ENCODE peak calls at places on chromosomes 13 and 19, in four cellular contexts. One of them, this sample, is unnamed.

GRCh38 chr19:53772943-53773342 is 51.2 kb downstream of the NLRP12 start:
- DNase-seq in IMR-90: peak
- DNase-seq in A549: peak
- DNase-seq in GM12878: no peak
- DNase-seq in this sample: peak

GRCh38 chr19:35395762-35396199 is 24.9 kb downstream of the GPR42 start:
- DNase-seq in IMR-90: no peak
- DNase-seq in A549: no peak
- DNase-seq in GM12878: no peak
- DNase-seq in this sample: no peak

GRCh38 chr13:76636881-76637280 is 249.3 kb downstream of the KCTD12 start:
- DNase-seq in IMR-90: no peak
- DNase-seq in A549: no peak
- DNase-seq in GM12878: no peak
- DNase-seq in this sample: no peak

GRCh38 chr13:26697069-26697955 is 63.3 kb downstream of the GPR12 start:
- DNase-seq in IMR-90: no peak
- DNase-seq in A549: no peak
- DNase-seq in GM12878: no peak
- DNase-seq in this sample: no peak

GRCh38 chr19:31372245-31372781 is 23.1 kb upstream of the TSHZ3 start:
- DNase-seq in IMR-90: no peak
- DNase-seq in A549: no peak
- DNase-seq in GM12878: no peak
- DNase-seq in this sample: no peak

GRCh38 chr19:56837892-56838679 is 2.4 kb downstream of the PEG3 start:
- DNase-seq in IMR-90: no peak
- DNase-seq in A549: no peak
- DNase-seq in GM12878: no peak
- DNase-seq in this sample: no peak

GRCh38 chr13:33642374-33643065 is 175.4 kb upstream of the RFC3 start:
- DNase-seq in IMR-90: peak
- DNase-seq in A549: peak
- DNase-seq in GM12878: no peak
- DNase-seq in this sample: no peak

GRCh38 chr13:107289540-107289939 is 721.6 kb upstream of the ARGLU1 start:
- DNase-seq in IMR-90: peak
- DNase-seq in A549: no peak
- DNase-seq in GM12878: no peak
- DNase-seq in this sample: no peak

GRCh38 chr13:20121154-20121515 is 39.7 kb downstream of the GJA3 start:
- DNase-seq in IMR-90: no peak
- DNase-seq in A549: no peak
- DNase-seq in GM12878: no peak
- DNase-seq in this sample: no peak

GRCh38 chr13:67197704-67198103 is 32.4 kb downstream of the PCDH9 start:
- DNase-seq in IMR-90: no peak
- DNase-seq in A549: no peak
- DNase-seq in GM12878: no peak
- DNase-seq in this sample: no peak

GRCh38 chr13:24161010-24161775 is 673 bp downstream of the SPATA13 start:
- DNase-seq in IMR-90: no peak
- DNase-seq in A549: no peak
- DNase-seq in GM12878: no peak
- DNase-seq in this sample: no peak

GRCh38 chr19:33391631-33392249 is 18.2 kb downstream of the CEBPG start:
- DNase-seq in IMR-90: no peak
- DNase-seq in A549: no peak
- DNase-seq in GM12878: no peak
- DNase-seq in this sample: no peak

GRCh38 chr13:50587839-50588373 is 255.6 kb downstream of the DLEU7 start:
- DNase-seq in IMR-90: no peak
- DNase-seq in A549: no peak
- DNase-seq in GM12878: no peak
- DNase-seq in this sample: no peak

GRCh38 chr13:22915442-22916082 is 265.2 kb upstream of the SGCG start:
- DNase-seq in IMR-90: peak
- DNase-seq in A549: peak
- DNase-seq in GM12878: no peak
- DNase-seq in this sample: peak

GRCh38 chr13:48647625-48648024 is 6.1 kb upstream of the CYSLTR2 start:
- DNase-seq in IMR-90: no peak
- DNase-seq in A549: no peak
- DNase-seq in GM12878: no peak
- DNase-seq in this sample: no peak

GRCh38 chr13:49210669-49211068 is 9.5 kb upstream of the MLNR start:
- DNase-seq in IMR-90: no peak
- DNase-seq in A549: no peak
- DNase-seq in GM12878: no peak
- DNase-seq in this sample: no peak

GRCh38 chr13:31052478-31052877 is 109.2 kb downstream of the HSPH1 start:
- DNase-seq in IMR-90: no peak
- DNase-seq in A549: no peak
- DNase-seq in GM12878: no peak
- DNase-seq in this sample: no peak

GRCh38 chr13:74555291-74556001 is 421.2 kb upstream of the KLF12 start:
- DNase-seq in IMR-90: no peak
- DNase-seq in A549: no peak
- DNase-seq in GM12878: no peak
- DNase-seq in this sample: no peak
- H3K4me2 ChIP-seq in IMR-90: no peak
- H3K4me2 ChIP-seq in A549: no peak
- H3K4me2 ChIP-seq in GM12878: no peak
- H3K4me2 ChIP-seq in this sample: no peak

GRCh38 chr19:823565-824121 is 1.9 kb upstream of the PLPPR3 start:
- DNase-seq in IMR-90: no peak
- DNase-seq in A549: no peak
- DNase-seq in GM12878: no peak
- DNase-seq in this sample: no peak

GRCh38 chr19:825897-826640 is 1.6 kb upstream of the AZU1 start:
- DNase-seq in IMR-90: no peak
- DNase-seq in A549: no peak
- DNase-seq in GM12878: no peak
- DNase-seq in this sample: no peak

GRCh38 chr19:821228-821975 is at the start of gene PLPPR3:
- DNase-seq in IMR-90: no peak
- DNase-seq in A549: no peak
- DNase-seq in GM12878: no peak
- DNase-seq in this sample: no peak

GRCh38 chr19:824885-825284 is 2.8 kb upstream of the AZU1 start:
- DNase-seq in IMR-90: no peak
- DNase-seq in A549: no peak
- DNase-seq in GM12878: no peak
- DNase-seq in this sample: no peak

DNA sequence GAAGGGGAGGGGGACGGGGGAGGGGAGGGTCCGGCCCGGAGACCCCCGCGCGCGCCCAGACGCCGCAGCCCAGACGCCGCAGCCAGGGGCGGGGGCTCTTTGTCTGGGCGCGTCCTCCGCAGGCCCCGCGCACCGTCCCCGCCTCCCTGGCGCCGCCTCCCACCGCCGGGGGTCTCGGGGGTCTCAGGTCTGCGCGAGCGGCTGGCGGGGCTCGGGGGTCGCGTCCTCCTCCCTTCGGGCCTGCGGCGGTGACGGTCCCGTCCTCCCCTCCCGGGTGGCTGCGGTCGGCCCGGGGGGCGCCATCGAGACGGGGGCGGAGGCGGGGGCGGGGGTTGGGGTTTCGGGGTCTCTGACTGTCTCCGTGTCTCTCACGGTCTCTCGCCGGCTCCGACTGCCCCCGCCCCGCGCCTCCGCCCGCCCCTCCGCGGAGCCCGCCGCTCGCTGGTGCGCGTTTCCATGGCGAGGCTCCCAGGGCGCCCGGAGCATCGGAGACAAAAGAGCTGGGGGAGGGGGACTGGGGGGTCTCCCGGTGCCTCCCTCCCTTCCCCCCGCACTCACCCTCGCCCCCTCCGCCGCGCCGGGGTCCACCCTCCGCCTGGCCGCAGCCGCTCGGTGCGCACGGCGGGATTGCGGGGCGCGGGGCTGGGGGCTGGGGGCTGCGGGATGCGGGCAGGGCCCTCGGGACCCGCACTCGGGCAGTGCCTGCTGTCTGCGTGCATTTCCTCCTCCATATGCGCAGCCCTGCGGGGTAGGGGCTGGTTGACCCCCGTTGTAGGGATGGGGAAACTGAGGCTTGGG is 420 bp upstream of the PLPPR3 start:
- DNase-seq in IMR-90: no peak
- DNase-seq in A549: no peak
- DNase-seq in GM12878: no peak
- DNase-seq in this sample: no peak
- TF ChIP-seq POLR2A in IMR-90: no peak
- TF ChIP-seq POLR2A in A549: no peak
- TF ChIP-seq POLR2A in GM12878: no peak
- TF ChIP-seq POLR2A in this sample: no peak

GRCh38 chr19:14091885-14092462 is 1.4 kb upstream of the SAMD1 start:
- DNase-seq in IMR-90: no peak
- DNase-seq in A549: no peak
- DNase-seq in GM12878: no peak
- DNase-seq in this sample: no peak
- TF ChIP-seq CEBPB in IMR-90: no peak
- TF ChIP-seq CEBPB in A549: no peak
- TF ChIP-seq CEBPB in GM12878: no peak
- TF ChIP-seq CEBPB in this sample: no peak

GRCh38 chr19:38497907-38498306 is 64.4 kb downstream of the RYR1 start:
- DNase-seq in IMR-90: no peak
- DNase-seq in A549: no peak
- DNase-seq in GM12878: no peak
- DNase-seq in this sample: no peak

GRCh38 chr19:38499532-38499931 is 66.0 kb downstream of the RYR1 start:
- DNase-seq in IMR-90: no peak
- DNase-seq in A549: no peak
- DNase-seq in GM12878: no peak
- DNase-seq in this sample: no peak

GRCh38 chr19:38496116-38496515 is 62.6 kb downstream of the RYR1 start:
- DNase-seq in IMR-90: no peak
- DNase-seq in A549: no peak
- DNase-seq in GM12878: no peak
- DNase-seq in this sample: no peak

GRCh38 chr19:38494379-38494778 is 60.9 kb downstream of the RYR1 start:
- DNase-seq in IMR-90: no peak
- DNase-seq in A549: no peak
- DNase-seq in GM12878: no peak
- DNase-seq in this sample: no peak

DNA sequence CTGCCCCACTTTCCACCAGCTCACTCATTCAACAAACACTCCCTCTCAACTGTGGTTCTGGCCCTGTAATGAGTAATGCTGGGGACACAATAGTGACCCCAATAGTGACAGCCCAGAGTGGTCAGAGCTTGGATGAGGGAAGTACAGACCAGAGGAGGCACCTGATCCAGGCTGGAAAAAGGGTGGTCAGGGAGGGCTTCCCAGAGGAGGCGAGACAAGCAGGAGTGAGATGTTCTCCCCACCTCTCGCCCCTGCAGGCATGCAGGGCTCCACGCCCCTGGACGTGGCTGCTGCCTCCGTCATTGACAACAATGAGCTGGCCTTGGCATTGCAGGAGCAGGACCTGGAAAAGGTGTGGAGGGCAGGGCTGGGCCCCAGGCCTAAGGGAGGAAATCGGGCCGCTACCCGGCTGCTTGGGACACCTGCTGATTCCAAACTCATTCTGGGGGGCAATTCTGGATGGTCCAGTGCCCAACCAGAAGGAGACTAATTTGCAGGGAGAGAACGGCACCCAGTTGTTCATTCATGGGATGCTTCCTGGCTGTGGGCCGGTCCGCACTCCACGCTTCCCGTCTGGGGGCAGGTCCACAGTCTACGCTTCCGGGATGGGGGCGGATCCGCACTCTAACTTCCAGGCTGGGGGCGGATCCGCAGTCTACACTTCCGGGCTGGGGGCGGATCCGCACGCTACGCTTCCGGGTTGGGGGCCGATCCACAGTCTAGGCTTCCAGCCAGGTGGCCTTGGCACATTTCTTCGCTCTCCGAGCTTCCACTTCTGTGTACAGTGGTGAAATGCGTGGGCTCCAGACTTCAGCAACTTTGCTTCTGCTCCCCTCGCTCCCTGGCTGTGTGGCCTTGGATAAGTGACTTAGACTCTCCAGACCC is 63.4 kb downstream of the RYR1 start:
- DNase-seq in IMR-90: no peak
- DNase-seq in A549: no peak
- DNase-seq in GM12878: no peak
- DNase-seq in this sample: peak
- H3K4me2 ChIP-seq in IMR-90: no peak
- H3K4me2 ChIP-seq in A549: no peak
- H3K4me2 ChIP-seq in GM12878: no peak
- H3K4me2 ChIP-seq in this sample: peak

DNA sequence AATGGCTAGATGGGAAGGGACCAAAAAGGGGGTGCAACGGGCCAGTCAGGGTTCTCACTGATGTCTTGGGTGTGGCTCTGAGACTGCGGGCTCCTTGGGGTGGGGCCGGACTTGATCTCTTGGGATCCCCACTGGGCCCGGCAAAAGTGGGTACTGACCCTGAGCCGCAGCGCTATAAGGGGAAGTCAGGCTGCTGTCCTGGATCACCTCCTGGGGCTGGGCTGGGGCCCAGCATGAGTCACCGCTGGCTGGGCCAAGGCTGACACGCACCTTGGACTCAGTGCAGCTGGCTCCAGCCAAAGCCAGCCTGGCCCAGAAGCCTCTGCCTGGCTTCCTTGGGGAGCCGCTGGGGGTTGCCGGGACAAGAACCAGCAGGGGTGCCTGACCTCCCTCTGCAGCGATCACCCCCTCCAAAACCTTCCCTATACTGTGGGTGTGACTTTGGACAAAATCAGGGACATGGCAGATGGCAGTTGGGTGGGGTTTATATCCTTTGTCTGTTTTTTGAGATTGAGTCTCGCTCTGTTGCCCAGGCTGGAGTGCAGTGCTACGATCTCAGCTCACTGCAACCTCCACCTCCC is 614 bp upstream of the IQCN start:
- DNase-seq in IMR-90: peak
- DNase-seq in A549: peak
- DNase-seq in GM12878: no peak
- DNase-seq in this sample: no peak
- TF ChIP-seq POLR2A in IMR-90: peak
- TF ChIP-seq POLR2A in A549: no peak
- TF ChIP-seq POLR2A in GM12878: peak
- TF ChIP-seq POLR2A in this sample: no peak

DNA sequence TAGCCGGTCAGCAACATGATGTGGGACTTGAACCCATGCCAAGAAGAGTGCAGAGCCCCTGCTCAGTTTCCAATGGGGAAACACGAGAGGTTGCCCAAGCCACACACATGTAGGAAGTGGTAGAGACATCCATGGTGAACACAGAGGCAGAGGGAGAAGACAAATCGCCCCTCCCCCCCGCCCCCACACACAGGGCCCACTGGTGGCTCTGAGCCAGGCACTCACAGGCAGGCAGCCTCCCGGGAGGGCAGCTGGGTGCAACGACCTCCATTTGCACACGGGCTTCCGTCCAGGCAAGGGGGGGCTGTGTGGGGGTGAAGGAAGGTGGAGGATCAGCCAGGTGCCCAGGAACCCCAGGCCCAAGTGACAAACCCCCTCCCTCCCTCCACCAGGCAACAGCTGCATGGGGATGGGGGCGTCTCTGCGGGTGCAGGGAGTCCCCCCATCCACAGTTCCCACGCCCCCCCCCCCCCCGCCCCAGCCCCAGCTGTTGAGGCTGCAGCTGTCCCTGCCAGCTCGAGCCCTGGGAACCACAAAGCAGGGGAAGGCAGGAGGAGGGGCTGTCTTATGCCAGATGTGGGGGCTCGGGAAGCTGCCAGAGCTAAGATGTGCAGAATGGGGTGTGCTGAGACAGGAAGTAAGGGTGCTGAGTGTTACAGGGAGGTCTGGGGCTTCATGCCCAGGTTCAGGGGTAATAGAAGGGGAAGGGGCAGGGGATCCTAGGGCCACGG is 3.4 kb downstream of the NOTCH3 start:
- DNase-seq in IMR-90: peak
- DNase-seq in A549: no peak
- DNase-seq in GM12878: no peak
- DNase-seq in this sample: no peak
- TF ChIP-seq CEBPB in IMR-90: no peak
- TF ChIP-seq CEBPB in A549: no peak
- TF ChIP-seq CEBPB in GM12878: no peak
- TF ChIP-seq CEBPB in this sample: no peak

This sample was measured in HCT116.